ENCODE peak calls at places on chromosomes 16 and 17, in five cellular contexts. One of them, this sample, is unnamed.

GRCh38 chr17:61251939-61252865 is 147.4 kb upstream of the TBX2 start:
- DNase-seq in BE2C: no peak
- DNase-seq in H9: no peak
- DNase-seq in testis: peak; percentile 88
- DNase-seq in ovary: peak; percentile 93
- DNase-seq in this sample: peak; percentile 59

GRCh38 chr16:1965610-1966009 is 984 bp upstream of the RPS2 start:
- DNase-seq in BE2C: no peak
- DNase-seq in H9: no peak
- DNase-seq in testis: no peak
- DNase-seq in ovary: no peak
- DNase-seq in this sample: peak; percentile 44

GRCh38 chr17:72244494-72244893 is 123.7 kb downstream of the SOX9 start:
- DNase-seq in BE2C: no peak
- DNase-seq in H9: no peak
- DNase-seq in testis: no peak
- DNase-seq in ovary: no peak
- DNase-seq in this sample: no peak

GRCh38 chr16:203246-203645 is 23.0 kb downstream of the HBQ1 start:
- DNase-seq in BE2C: no peak
- DNase-seq in H9: no peak
- DNase-seq in testis: no peak
- DNase-seq in ovary: no peak
- DNase-seq in this sample: no peak

GRCh38 chr17:75517277-75517865 is 1.0 kb downstream of the TSEN54 start:
- DNase-seq in BE2C: no peak
- DNase-seq in H9: peak; percentile 71
- DNase-seq in testis: no peak
- DNase-seq in ovary: peak; percentile 47
- DNase-seq in this sample: peak; percentile 80

GRCh38 chr17:29588017-29588557 is 1.4 kb downstream of the GIT1 start:
- DNase-seq in BE2C: no peak
- DNase-seq in H9: no peak
- DNase-seq in testis: no peak
- DNase-seq in ovary: no peak
- DNase-seq in this sample: no peak

GRCh38 chr17:4966844-4967538 is 626 bp downstream of the SPAG7 start:
- DNase-seq in BE2C: peak; percentile 93
- DNase-seq in H9: peak; percentile 100
- DNase-seq in testis: peak; percentile 99
- DNase-seq in ovary: peak; percentile 97
- DNase-seq in this sample: peak; percentile 99

GRCh38 chr16:56947604-56947995 is 14.2 kb upstream of the CETP start:
- DNase-seq in BE2C: no peak
- DNase-seq in H9: no peak
- DNase-seq in testis: no peak
- DNase-seq in ovary: peak; percentile 13
- DNase-seq in this sample: no peak

GRCh38 chr16:48627148-48627547 is 17.2 kb upstream of the N4BP1 start:
- DNase-seq in BE2C: no peak
- DNase-seq in H9: no peak
- DNase-seq in testis: no peak
- DNase-seq in ovary: no peak
- DNase-seq in this sample: no peak
- H3K4me1 ChIP-seq in BE2C: no peaks in the 10 kb centered on the region
- H3K4me1 ChIP-seq in H9: no peaks in the 10 kb centered on the region
- H3K4me1 ChIP-seq in testis: peaks cover 4% of the 10 kb centered on the region
- H3K4me1 ChIP-seq in ovary: no peaks in the 10 kb centered on the region
- H3K4me1 ChIP-seq in this sample: peaks cover 6% of the 10 kb centered on the region

GRCh38 chr16:68743664-68744063 is 6.6 kb downstream of the CDH1 start:
- DNase-seq in BE2C: no peak
- DNase-seq in H9: no peak
- DNase-seq in testis: no peak
- DNase-seq in ovary: no peak
- DNase-seq in this sample: no peak
- TF ChIP-seq CTCF in BE2C: no peak
- TF ChIP-seq CTCF in H9: no peak
- TF ChIP-seq CTCF in testis: no peak
- TF ChIP-seq CTCF in ovary: no peak
- TF ChIP-seq CTCF in this sample: no peak

GRCh38 chr16:50201784-50202183 is 48.7 kb downstream of the TENT4B start:
- DNase-seq in BE2C: no peak
- DNase-seq in H9: no peak
- DNase-seq in testis: no peak
- DNase-seq in ovary: no peak
- DNase-seq in this sample: no peak
- H3K4me1 ChIP-seq in BE2C: no peaks in the 10 kb centered on the region
- H3K4me1 ChIP-seq in H9: no peaks in the 10 kb centered on the region
- H3K4me1 ChIP-seq in testis: peaks cover 27% of the 10 kb centered on the region
- H3K4me1 ChIP-seq in ovary: peaks cover 20% of the 10 kb centered on the region
- H3K4me1 ChIP-seq in this sample: peaks cover 20% of the 10 kb centered on the region

GRCh38 chr16:89701425-89702406 is at the start of gene SPATA2L:
- DNase-seq in BE2C: peak; percentile 97
- DNase-seq in H9: peak; percentile 98
- DNase-seq in testis: peak; percentile 94
- DNase-seq in ovary: peak; percentile 92
- DNase-seq in this sample: peak; percentile 97
- TF ChIP-seq CTCF in BE2C: peak; percentile 18
- TF ChIP-seq CTCF in H9: peak; percentile 12
- TF ChIP-seq CTCF in testis: no peak
- TF ChIP-seq CTCF in ovary: no peak
- TF ChIP-seq CTCF in this sample: no peak

DNA sequence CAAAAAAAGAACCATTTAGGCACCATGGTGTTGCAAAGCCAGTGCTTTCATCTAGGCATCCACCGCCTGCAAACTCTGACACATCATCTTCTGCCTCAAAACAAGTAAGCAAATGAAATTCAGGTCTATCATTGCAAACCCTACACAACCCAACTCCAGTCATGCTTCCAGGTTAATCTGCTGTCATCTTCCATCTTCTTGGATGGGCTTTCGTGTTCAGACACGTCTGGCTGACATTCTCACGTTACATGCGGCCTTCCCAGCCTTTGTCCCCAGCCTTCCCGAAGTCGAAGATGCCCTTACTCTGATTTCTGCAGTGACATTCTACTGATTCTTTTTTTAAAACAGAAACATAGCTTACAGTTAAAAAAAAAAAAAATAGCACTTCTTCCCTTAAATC is 8.8 kb downstream of the ANKRD11 start:
- DNase-seq in BE2C: no peak
- DNase-seq in H9: no peak
- DNase-seq in testis: no peak
- DNase-seq in ovary: no peak
- DNase-seq in this sample: no peak
- H3K4me1 ChIP-seq in BE2C: peaks cover 5% of the 10 kb centered on the region
- H3K4me1 ChIP-seq in H9: peaks cover 8% of the 10 kb centered on the region
- H3K4me1 ChIP-seq in testis: peaks cover 47% of the 10 kb centered on the region
- H3K4me1 ChIP-seq in ovary: peaks cover 32% of the 10 kb centered on the region
- H3K4me1 ChIP-seq in this sample: peaks cover 23% of the 10 kb centered on the region

GRCh38 chr17:3695723-3696411 is at the start of gene P2RX5:
- DNase-seq in BE2C: peak; percentile 24
- DNase-seq in H9: peak; percentile 84
- DNase-seq in testis: no peak
- DNase-seq in ovary: no peak
- DNase-seq in this sample: no peak
- TF ChIP-seq CTCF in BE2C: no peak
- TF ChIP-seq CTCF in H9: no peak
- TF ChIP-seq CTCF in testis: no peak
- TF ChIP-seq CTCF in ovary: no peak
- TF ChIP-seq CTCF in this sample: no peak